ENCODE peak calls at places on chromosomes 1 and 21, in five cellular contexts. Z is SK-N-SH, P is IMR-90, O is right atrium auricular region, N is cardiac fibroblast. B is an unnamed sample.
A peak's percentile ranks its signal among the peaks of the same experiment; 100 is the strongest.

GRCh38 chr1:183164963-183165362 is 21.1 kb upstream of the LAMC2 start:
- DNase-seq in Z (no peak), O (no peak), P (no peak), N (no peak), B (no peak)

GRCh38 chr1:224433041-224433670 is 1.4 kb downstream of the WDR26 start:
- DNase-seq in Z (peak; percentile 53), P (no peak), O (no peak), N (peak; percentile 30), B (no peak)

GRCh38 chr1:230972855-230973271 is 5.8 kb downstream of the TTC13 start:
- DNase-seq in P (peak; percentile 13), N (no peak), Z (no peak), O (no peak), B (peak; percentile 94)

GRCh38 chr1:23444104-23444533 is 19.6 kb upstream of the TCEA3 start:
- DNase-seq in O (peak; percentile 96), N (peak; percentile 88), Z (no peak), P (peak; percentile 72), B (no peak)

GRCh38 chr1:87134625-87135024 is 194.1 kb upstream of the LMO4 start:
- DNase-seq in O (peak; percentile 68), N (no peak), P (no peak), Z (no peak), B (no peak)

GRCh38 chr1:109959974-109960744 is 24.4 kb upstream of the AHCYL1 start:
- DNase-seq in O (no peak), Z (no peak), P (peak; percentile 78), N (peak; percentile 89), B (no peak)

GRCh38 chr21:23008803-23009202 is 2010.6 kb downstream of the NCAM2 start:
- DNase-seq in Z (peak; percentile 31), N (no peak), P (no peak), O (no peak), B (no peak)

GRCh38 chr1:183283286-183283685 is 97.2 kb downstream of the LAMC2 start:
- DNase-seq in N (no peak), P (no peak), Z (no peak), O (no peak), B (no peak)

GRCh38 chr1:42318601-42319000 is 16.4 kb downstream of the FOXJ3 start:
- DNase-seq in Z (no peak), O (no peak), P (no peak), N (no peak), B (no peak)

GRCh38 chr1:23751050-23751814 is 8.0 kb downstream of the ELOA start:
- DNase-seq in O (no peak), Z (peak; percentile 67), N (peak; percentile 80), P (peak; percentile 57), B (peak; percentile 45)

GRCh38 chr1:110068646-110069301 is 1.7 kb downstream of the ALX3 start:
- DNase-seq in Z (no peak), P (no peak), N (no peak), O (no peak), B (no peak)

GRCh38 chr1:181816608-181817007 is 244.9 kb downstream of the ZNF648 start:
- DNase-seq in P (no peak), N (no peak), O (no peak), Z (no peak), B (no peak)

GRCh38 chr1:6969106-6969505 is 183.9 kb downstream of the CAMTA1 start:
- DNase-seq in P (peak; percentile 52), N (no peak), O (no peak), Z (peak; percentile 11), B (peak; percentile 76)

GRCh38 chr1:190474587-190475305 is 2.9 kb downstream of the BRINP3 start:
- DNase-seq in Z (no peak), O (no peak), N (no peak), P (peak; percentile 3), B (no peak)

GRCh38 chr1:194889310-194889709 is 1702.9 kb upstream of the B3GALT2 start:
- DNase-seq in P (no peak), Z (no peak), O (no peak), N (no peak), B (no peak)

GRCh38 chr1:213987876-213988638 is at the start of gene PROX1:
- DNase-seq in O (peak; percentile 94), N (peak; percentile 79), P (peak; percentile 87), Z (peak; percentile 67), B (peak; percentile 90)

GRCh38 chr1:224873645-224874369 is 55.7 kb upstream of the DNAH14 start:
- DNase-seq in O (no peak), N (peak; percentile 60), P (peak; percentile 51), Z (no peak), B (no peak)

GRCh38 chr1:246491551-246492053 is 15.5 kb downstream of the SMYD3 start:
- DNase-seq in O (no peak), Z (no peak), P (no peak), N (no peak), B (no peak)

GRCh38 chr1:244286341-244286740 is 165.4 kb downstream of the ADSS2 start:
- DNase-seq in N (no peak), O (no peak), P (no peak), Z (no peak), B (no peak)

GRCh38 chr21:33539612-33540011 is 2.3 kb downstream of the GART start:
- DNase-seq in N (peak; percentile 91), O (no peak), Z (no peak), P (peak; percentile 67), B (no peak)

GRCh38 chr1:46174448-46175231 is at the start of gene TSPAN1:
- DNase-seq in P (peak; percentile 45), N (peak; percentile 71), O (peak; percentile 85), Z (no peak), B (no peak)

GRCh38 chr1:3590145-3590768 is 21.1 kb downstream of the MEGF6 start:
- DNase-seq in Z (peak; percentile 77), N (no peak), P (no peak), O (no peak), B (no peak)

GRCh38 chr1:67489643-67490042 is 59.4 kb upstream of the SERBP1 start:
- DNase-seq in N (peak; percentile 30), P (peak; percentile 15), Z (peak; percentile 31), O (no peak), B (peak; percentile 20)

GRCh38 chr1:23667411-23667810 is 24.2 kb upstream of the RPL11 start:
- DNase-seq in O (no peak), Z (no peak), N (no peak), P (no peak), B (no peak)

GRCh38 chr21:45319461-45320211 is 31.9 kb upstream of the POFUT2 start:
- DNase-seq in O (no peak), P (peak; percentile 77), N (peak; percentile 59), Z (no peak), B (no peak)

GRCh38 chr1:32801096-32801713 is 16.0 kb downstream of the YARS1 start:
- DNase-seq in O (no peak), P (peak; percentile 90), N (peak; percentile 68), Z (no peak), B (peak; percentile 79)

GRCh38 chr1:112093372-112093694 is 103.9 kb upstream of the KCND3 start:
- DNase-seq in O (no peak), Z (no peak), N (no peak), P (no peak), B (no peak)

GRCh38 chr1:185315364-185316108 is 1.5 kb downstream of the IVNS1ABP start:
- DNase-seq in P (no peak), Z (no peak), N (no peak), O (no peak), B (no peak)

GRCh38 chr1:93845554-93846150 is 33.4 kb downstream of the DNTTIP2 start:
- DNase-seq in N (peak; percentile 94), O (peak; percentile 62), P (peak; percentile 94), Z (no peak), B (no peak)

DNA sequence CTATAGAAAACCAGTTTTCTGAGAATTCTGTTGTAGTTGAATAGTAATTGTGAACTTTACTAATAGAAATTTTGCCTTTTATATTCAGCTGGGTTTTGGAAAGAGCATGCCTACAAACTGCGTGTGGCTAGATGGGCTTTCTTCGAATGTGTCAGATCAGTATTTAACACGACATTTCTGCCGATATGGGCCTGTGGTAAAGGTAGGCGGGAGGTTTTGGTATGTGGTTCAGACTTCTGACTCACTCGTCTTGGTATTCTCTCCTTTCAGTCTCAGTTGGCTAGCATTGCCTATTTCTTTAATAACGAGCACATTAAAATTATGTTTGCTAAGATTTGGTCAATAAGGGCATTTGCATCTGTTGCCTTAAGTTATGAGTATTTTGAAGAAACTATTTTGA is 56.6 kb downstream of the ZBTB17 start:
- DNase-seq in O (no peak), Z (no peak), N (peak; percentile 81), P (peak; percentile 84), B (no peak)
- H3K4me3 ChIP-seq in O (no peak overlapping the region), Z (no peak overlapping the region), N (no peak overlapping the region), P (no peak overlapping the region), B (no peak overlapping the region)

GRCh38 chr1:58749646-58750045 is 34.2 kb downstream of the JUN start:
- DNase-seq in P (no peak), N (no peak), Z (no peak), O (no peak), B (no peak)

GRCh38 chr1:58754056-58754613 is 29.7 kb downstream of the JUN start:
- DNase-seq in N (no peak), O (no peak), P (no peak), Z (no peak), B (no peak)

GRCh38 chr1:58753431-58753866 is 30.4 kb downstream of the JUN start:
- DNase-seq in Z (no peak), P (no peak), N (no peak), O (no peak), B (no peak)

GRCh38 chr1:58754683-58755467 is 29.0 kb downstream of the JUN start:
- DNase-seq in O (no peak), P (no peak), Z (no peak), N (no peak), B (peak; percentile 92)

DNA sequence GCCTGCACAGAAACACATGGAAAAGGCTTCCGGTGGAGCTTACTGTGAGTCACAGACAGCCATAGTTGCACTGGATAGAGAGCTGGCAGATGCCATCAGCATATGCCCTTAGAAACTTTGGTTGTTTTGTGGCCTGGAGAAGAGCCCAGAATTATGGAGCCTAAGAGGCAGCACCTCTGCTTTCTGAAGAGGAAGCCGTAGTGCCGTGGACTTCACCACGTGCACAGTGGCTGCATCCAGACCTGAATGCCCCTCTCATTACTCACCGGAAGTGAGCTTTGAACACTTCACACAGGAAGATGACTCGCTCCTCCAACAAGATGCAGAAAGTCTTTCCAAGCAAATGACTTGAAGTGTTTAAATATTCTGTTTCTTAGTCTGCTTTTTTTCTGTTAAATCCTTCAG is 28.4 kb downstream of the JUN start:
- DNase-seq in O (peak; percentile 86), Z (no peak), P (peak; percentile 100), N (peak; percentile 99), B (peak; percentile 73)
- H3K4me3 ChIP-seq in O (no peak overlapping the region), Z (no peak overlapping the region), P (no peak overlapping the region), N (no peak overlapping the region), B (peak overlapping the region; percentile 18)

GRCh38 chr1:1343811-1344421 is 5.3 kb downstream of the DVL1 start:
- DNase-seq in Z (no peak), O (no peak), P (no peak), N (no peak), B (no peak)
- H3K4me3 ChIP-seq in Z (no peak overlapping the region), O (no peak overlapping the region), P (no peak overlapping the region), N (no peak overlapping the region), B (no peak overlapping the region)

DNA sequence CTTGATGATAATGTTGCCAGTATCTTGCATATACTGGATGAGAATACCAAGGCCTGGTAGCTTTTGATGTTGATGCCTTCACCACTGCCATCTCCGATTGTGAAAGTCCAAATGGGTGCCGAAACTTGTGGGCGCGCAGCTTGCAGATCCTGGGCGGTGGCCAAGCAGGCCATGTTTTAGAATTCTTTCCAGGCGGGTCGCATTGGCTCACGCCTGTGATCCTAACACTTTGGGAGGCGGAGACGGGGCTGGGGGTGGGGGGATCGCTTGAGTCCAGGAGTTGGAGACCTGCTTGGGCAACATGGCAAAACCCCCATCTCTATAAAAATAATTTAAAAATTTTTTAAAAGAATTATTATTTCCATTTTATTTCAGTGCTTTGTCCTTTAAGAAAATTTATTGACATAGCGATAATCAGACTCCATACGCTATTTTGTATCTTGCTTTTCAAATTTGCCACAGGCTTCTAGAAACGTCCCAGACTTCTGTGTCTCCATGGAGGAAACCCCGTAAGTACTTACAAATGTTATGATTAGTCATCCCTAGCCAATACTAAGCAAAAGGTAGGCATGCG is 592 bp upstream of the ZNF326 start:
- DNase-seq in N (no peak), O (no peak), P (no peak), Z (no peak), B (no peak)
- H3K4me3 ChIP-seq in N (peak overlapping the region; percentile 91), O (peak overlapping the region; percentile 89), P (peak overlapping the region; percentile 89), Z (peak overlapping the region; percentile 92), B (peak overlapping the region; percentile 93)